ENCODE peak calls at places on chromosomes 4 and X, in nine cellular contexts. J is AG09319; M is ureter; Y is Jurkat, Clone E6-1; K is psoas muscle; W is body of pancreas; D is H9; G is GM13976; P is EH. E is an unnamed sample.

GRCh38 chrX:52577464-52578173 is 60.8 kb upstream of the XAGE1B start:
- DNase-seq in J (no peak), M (no peak), Y (no peak), K (no peak), W (no peak), D (no peak), G (no peak), P (no peak), E (peak)

GRCh38 chr4:121472937-121473721 is 92.3 kb upstream of the QRFPR start:
- DNase-seq in J (no peak), M (no peak), Y (no peak), K (no peak), W (no peak), D (no peak), G (no peak), P (no peak), E (no peak)

GRCh38 chrX:40003982-40004535 is 93.7 kb downstream of the BCOR start:
- DNase-seq in J (no peak), M (no peak), Y (no peak), K (no peak), W (no peak), D (peak), G (no peak), P (no peak), E (no peak)

GRCh38 chrX:43224496-43224895 is 431.6 kb upstream of the MAOA start:
- DNase-seq in J (no peak), M (no peak), Y (no peak), K (no peak), W (no peak), D (no peak), G (no peak), P (no peak), E (no peak)

GRCh38 chr4:4755306-4755705 is 104.2 kb upstream of the MSX1 start:
- DNase-seq in J (no peak), M (no peak), Y (no peak), K (no peak), W (no peak), D (no peak), G (no peak), P (no peak), E (no peak)

GRCh38 chrX:105515561-105515960 is 295.1 kb upstream of the TEX13A start:
- DNase-seq in J (no peak), M (no peak), Y (no peak), K (no peak), W (no peak), D (no peak), G (no peak), P (no peak), E (no peak)

GRCh38 chr4:165294907-165295306 is 32.6 kb upstream of the MSMO1 start:
- DNase-seq in J (no peak), M (no peak), Y (peak), K (no peak), W (no peak), D (no peak), G (peak), P (no peak), E (no peak)

GRCh38 chr4:86019906-86020305 is 339.9 kb downstream of the MAPK10 start:
- DNase-seq in J (no peak), M (no peak), Y (no peak), K (no peak), W (no peak), D (no peak), G (no peak), P (peak), E (no peak)

GRCh38 chr4:82515705-82516104 is 46.1 kb downstream of the TMEM150C start:
- DNase-seq in J (peak), M (peak), Y (peak), K (no peak), W (peak), D (no peak), G (no peak), P (peak), E (no peak)

GRCh38 chrX:11533211-11533651 is 132.5 kb downstream of the ARHGAP6 start:
- DNase-seq in J (peak), M (no peak), Y (peak), K (no peak), W (no peak), D (no peak), G (peak), P (peak), E (no peak)

GRCh38 chrX:139203681-139204575 is 326.6 kb upstream of the F9 start:
- DNase-seq in J (no peak), M (no peak), Y (no peak), K (peak), W (peak), D (no peak), G (peak), P (peak), E (no peak)

GRCh38 chrX:43716696-43717095 is 60.6 kb downstream of the MAOA start:
- DNase-seq in J (no peak), M (no peak), Y (no peak), K (no peak), W (no peak), D (no peak), G (no peak), P (no peak), E (no peak)

GRCh38 chr4:7192252-7193039 is at the start of gene SORCS2:
- DNase-seq in J (no peak), M (peak), Y (no peak), K (peak), W (peak), D (peak), G (peak), P (peak), E (no peak)

GRCh38 chr4:26346203-26346620 is 25.4 kb downstream of the RBPJ start:
- DNase-seq in J (no peak), M (no peak), Y (no peak), K (no peak), W (no peak), D (peak), G (no peak), P (no peak), E (no peak)